ENCODE peak calls at places on chromosome 4, in nine cellular contexts. G, E, V, J, F, A, U, O and R are unnamed samples.

GRCh38 chr4:113613503-113613902 is 148.0 kb downstream of the CAMK2D start:
- DNase-seq in J (no peak), V (no peak), F (no peak), O (no peak), E (no peak), A (no peak), U (no peak), G (no peak), R (no peak)

GRCh38 chr4:8831221-8832129 is 40.2 kb downstream of the HMX1 start:
- DNase-seq in A (no peak), V (no peak), G (no peak), E (no peak), F (no peak), J (peak), O (no peak), U (no peak), R (no peak)

GRCh38 chr4:123127218-123127617 is 204.8 kb upstream of the NUDT6 start:
- DNase-seq in A (peak), V (no peak), J (no peak), O (peak), E (no peak), F (peak), G (no peak), U (no peak), R (no peak)

GRCh38 chr4:1842339-1842895 is 13.5 kb downstream of the LETM1 start:
- DNase-seq in V (no peak), G (no peak), A (no peak), J (no peak), E (no peak), F (no peak), O (no peak), U (no peak), R (no peak)

GRCh38 chr4:70133473-70133872 is 20.6 kb upstream of the PRR27 start:
- DNase-seq in G (no peak), E (no peak), U (no peak), V (no peak), J (no peak), O (no peak), A (no peak), F (no peak), R (no peak)

GRCh38 chr4:88102029-88102428 is 56.4 kb downstream of the ABCG2 start:
- DNase-seq in J (no peak), E (no peak), G (no peak), U (no peak), V (no peak), O (no peak), A (no peak), F (no peak), R (no peak)

GRCh38 chr4:188107931-188108843 is 1.2 kb downstream of the TRIML2 start:
- DNase-seq in F (peak), A (peak), V (no peak), E (no peak), J (no peak), G (no peak), O (peak), U (no peak), R (no peak)

GRCh38 chr4:10008208-10009005 is 12.9 kb downstream of the SLC2A9 start:
- DNase-seq in V (no peak), O (no peak), F (peak), E (no peak), U (no peak), J (no peak), A (no peak), G (no peak), R (no peak)

GRCh38 chr4:63619771-63620170 is 789.5 kb downstream of the TECRL start:
- DNase-seq in O (no peak), F (no peak), G (no peak), E (no peak), A (no peak), J (no peak), V (no peak), U (no peak), R (no peak)

GRCh38 chr4:71009796-71010588 is 16.5 kb downstream of the DCK start:
- DNase-seq in U (no peak), E (no peak), G (no peak), A (peak), F (peak), J (no peak), V (peak), O (no peak), R (no peak)

GRCh38 chr4:106690487-106690886 is 321.9 kb upstream of the GIMD1 start:
- DNase-seq in F (peak), G (no peak), V (no peak), U (peak), O (peak), A (peak), E (no peak), J (no peak), R (no peak)

GRCh38 chr4:38723726-38724506 is 58.9 kb downstream of the TLR10 start:
- DNase-seq in V (no peak), J (no peak), G (no peak), O (peak), A (peak), U (no peak), E (no peak), F (peak), R (no peak)

GRCh38 chr4:45650545-45650944 is 473.3 kb downstream of the GABRG1 start:
- DNase-seq in U (no peak), F (no peak), E (no peak), G (no peak), A (no peak), J (no peak), O (no peak), V (no peak), R (no peak)

GRCh38 chr4:82125170-82125862 is 248.5 kb downstream of the HNRNPD start:
- DNase-seq in J (no peak), O (no peak), A (no peak), F (no peak), U (no peak), V (no peak), E (no peak), G (no peak), R (no peak)

GRCh38 chr4:55553442-55553841 is 6.7 kb upstream of the CLOCK start:
- DNase-seq in A (peak), U (no peak), O (peak), E (no peak), V (no peak), G (no peak), F (peak), J (no peak), R (no peak)

GRCh38 chr4:1600811-1601532 is 83.1 kb downstream of the FAM53A start:
- DNase-seq in F (no peak), J (no peak), O (peak), U (no peak), A (no peak), V (no peak), G (no peak), E (no peak), R (no peak)

GRCh38 chr4:7429601-7430078 is 5.1 kb downstream of the PSAPL1 start:
- DNase-seq in E (no peak), O (peak), V (no peak), A (no peak), J (no peak), F (no peak), U (no peak), G (no peak), R (no peak)

GRCh38 chr4:187598246-187598645 is 397.3 kb upstream of the ZFP42 start:
- DNase-seq in E (no peak), F (no peak), O (no peak), G (no peak), U (no peak), A (no peak), V (no peak), J (no peak), R (no peak)

GRCh38 chr4:78136109-78137081 is 79.3 kb downstream of the FRAS1 start:
- DNase-seq in U (no peak), V (no peak), J (no peak), O (no peak), F (no peak), E (no peak), A (no peak), G (no peak), R (no peak)

GRCh38 chr4:58357947-58358346 is 1247.8 kb upstream of the IGFBP7 start:
- DNase-seq in A (no peak), E (no peak), O (no peak), F (no peak), U (no peak), V (no peak), G (no peak), J (no peak), R (no peak)

GRCh38 chr4:10173039-10173753 is 56.6 kb upstream of the WDR1 start:
- DNase-seq in E (no peak), U (no peak), F (peak), V (no peak), O (peak), A (peak), G (no peak), J (no peak), R (no peak)

GRCh38 chr4:86101841-86102240 is 258.0 kb downstream of the MAPK10 start:
- DNase-seq in V (no peak), A (no peak), J (no peak), U (no peak), F (no peak), O (no peak), G (no peak), E (no peak), R (no peak)